ENCODE peak calls at places on chromosomes 7 and 10, in seven cellular contexts. P is cardiac muscle cell; O is Karpas-422; U is endodermal cell; Z is CD8-positive, alpha-beta memory T cell; J is CD4-positive, CD25-positive, alpha-beta regulatory T cell; W is Panc1. C is an unnamed sample. For H3K4me1 and H3K27me3, the result is how much of the 10 kb centered on the place peaks cover.

GRCh38 chr7:30598121-30598876 is 3.6 kb downstream of the GARS1 start:
- DNase-seq in O (no peak), P (no peak), U (no peak), Z (no peak), J (no peak), W (no peak), C (no peak)

GRCh38 chr10:126384269-126384873 is 3.9 kb downstream of the ADAM12 start:
- DNase-seq in W (no peak), J (no peak), P (no peak), Z (no peak), U (no peak), O (no peak), C (no peak)

GRCh38 chr10:9294865-9295264 is 1240.4 kb downstream of the GATA3 start:
- DNase-seq in O (no peak), J (peak), Z (no peak), P (no peak), W (no peak), U (no peak), C (no peak)

GRCh38 chr7:1882451-1882850 is 212.4 kb downstream of the ELFN1 start:
- DNase-seq in Z (no peak), W (no peak), U (no peak), O (no peak), P (no peak), J (no peak), C (peak)

GRCh38 chr10:124602121-124602561 is 140.5 kb downstream of the LHPP start:
- DNase-seq in Z (peak), J (no peak), W (no peak), O (peak), P (no peak), U (no peak), C (no peak)

GRCh38 chr10:115989621-115990020 is 283.4 kb downstream of the GFRA1 start:
- DNase-seq in U (no peak), Z (no peak), O (no peak), P (no peak), J (no peak), W (no peak), C (no peak)

GRCh38 chr7:80637911-80638765 is at the start of gene CD36:
- DNase-seq in U (no peak), W (no peak), Z (no peak), P (no peak), O (no peak), J (no peak), C (no peak)

GRCh38 chr10:20855398-20856038 is 41.6 kb downstream of the NEBL start:
- DNase-seq in J (no peak), O (peak), W (no peak), Z (no peak), P (no peak), U (no peak), C (no peak)

DNA sequence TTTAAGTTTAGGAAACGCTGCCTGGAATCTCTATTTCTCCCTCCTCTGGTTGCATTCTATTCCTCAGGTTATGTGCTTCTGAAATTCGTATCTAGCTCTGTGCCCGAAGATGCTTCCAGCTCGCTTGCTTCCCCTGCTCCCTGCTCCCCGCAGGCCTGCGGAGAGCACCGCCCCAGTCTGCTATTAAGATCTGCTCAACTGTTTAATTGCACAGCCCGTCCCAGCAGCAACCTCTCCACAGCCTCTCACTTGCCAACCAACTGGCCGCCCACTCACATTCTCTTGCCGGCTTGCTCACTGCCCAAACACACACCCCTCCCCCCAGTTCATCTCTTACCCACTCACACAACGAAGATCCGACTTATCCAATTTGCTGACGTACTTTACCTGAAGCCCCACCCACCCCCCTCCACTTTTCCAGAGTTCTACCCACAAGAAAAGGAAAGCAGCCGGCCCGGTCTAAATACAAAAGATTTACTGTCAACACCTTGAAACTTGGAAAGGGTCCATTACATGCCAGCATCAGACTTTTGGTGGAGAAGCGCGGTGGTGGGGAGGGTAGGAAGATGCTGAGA is 167.3 kb upstream of the KLF14 start:
- DNase-seq in O (no peak), Z (no peak), J (no peak), U (no peak), W (peak), P (no peak), C (no peak)
- H3K4me1 ChIP-seq in O (half or more), Z (under half), J (half or more), U (under half), W (half or more), P (under half), C (half or more)

DNA sequence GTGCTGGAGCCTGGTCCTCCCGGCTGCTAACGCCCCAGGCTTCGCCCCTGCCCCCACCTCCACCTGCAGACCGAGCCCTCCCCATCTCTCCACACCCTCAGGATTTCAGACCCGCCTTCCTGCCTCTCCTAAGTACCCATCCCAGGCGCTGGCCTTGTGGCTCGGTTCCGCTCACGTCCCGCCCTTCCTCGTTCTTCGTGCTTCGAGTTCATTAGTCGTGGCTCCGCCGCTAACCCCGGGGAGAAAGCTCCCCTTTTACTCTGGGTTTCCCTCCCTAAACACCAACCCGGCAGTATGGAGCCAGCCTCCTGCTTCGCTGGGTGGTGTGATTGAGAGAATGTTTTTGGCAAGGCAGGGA is 11.2 kb downstream of the EMX2 start:
- DNase-seq in P (no peak), J (no peak), O (no peak), U (no peak), Z (no peak), W (no peak), C (no peak)
- H3K27me3 ChIP-seq in P (half or more), J (under half), O (under half), U (half or more), Z (under half), W (under half), C (under half)

GRCh38 chr7:18762189-18762588 is 266.6 kb downstream of the HDAC9 start:
- DNase-seq in J (no peak), O (no peak), W (no peak), U (no peak), Z (no peak), P (peak), C (no peak)
- H3K27ac ChIP-seq in J (no peak), O (no peak), W (no peak), U (no peak), Z (no peak), P (no peak), C (no peak)

DNA sequence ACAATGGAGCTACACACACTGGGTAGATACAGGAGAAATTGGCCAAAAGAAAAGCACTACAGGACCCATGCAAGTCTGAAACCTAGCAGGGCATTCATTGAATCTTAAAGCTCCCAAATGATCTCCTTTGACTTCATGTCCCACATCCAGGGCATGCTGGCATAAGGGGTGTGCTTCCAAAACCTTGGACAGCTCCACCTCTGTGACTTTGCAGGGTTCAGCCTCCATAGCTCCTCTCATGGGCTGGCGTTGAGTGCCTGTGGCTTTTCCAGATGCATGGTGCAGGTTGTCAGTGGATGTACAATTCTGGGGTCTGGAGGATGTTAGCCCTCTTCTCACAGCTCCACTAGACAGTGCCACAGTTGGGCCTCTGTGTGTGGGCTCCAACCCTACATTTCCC is 626.3 kb upstream of the POT1 start:
- DNase-seq in Z (no peak), O (no peak), P (peak), J (no peak), U (peak), W (no peak), C (no peak)
- H3K4me1 ChIP-seq in Z (under half), O (under half), P (under half), J (under half), U (under half), W (under half), C (under half)

GRCh38 chr7:128934361-128935352 is 3.1 kb upstream of the IRF5 start:
- DNase-seq in U (no peak), J (no peak), O (no peak), W (no peak), P (no peak), Z (no peak), C (no peak)
- H3K27me3 ChIP-seq in U (under half), J (under half), O (under half), W (under half), P (half or more), Z (under half), C (under half)

DNA sequence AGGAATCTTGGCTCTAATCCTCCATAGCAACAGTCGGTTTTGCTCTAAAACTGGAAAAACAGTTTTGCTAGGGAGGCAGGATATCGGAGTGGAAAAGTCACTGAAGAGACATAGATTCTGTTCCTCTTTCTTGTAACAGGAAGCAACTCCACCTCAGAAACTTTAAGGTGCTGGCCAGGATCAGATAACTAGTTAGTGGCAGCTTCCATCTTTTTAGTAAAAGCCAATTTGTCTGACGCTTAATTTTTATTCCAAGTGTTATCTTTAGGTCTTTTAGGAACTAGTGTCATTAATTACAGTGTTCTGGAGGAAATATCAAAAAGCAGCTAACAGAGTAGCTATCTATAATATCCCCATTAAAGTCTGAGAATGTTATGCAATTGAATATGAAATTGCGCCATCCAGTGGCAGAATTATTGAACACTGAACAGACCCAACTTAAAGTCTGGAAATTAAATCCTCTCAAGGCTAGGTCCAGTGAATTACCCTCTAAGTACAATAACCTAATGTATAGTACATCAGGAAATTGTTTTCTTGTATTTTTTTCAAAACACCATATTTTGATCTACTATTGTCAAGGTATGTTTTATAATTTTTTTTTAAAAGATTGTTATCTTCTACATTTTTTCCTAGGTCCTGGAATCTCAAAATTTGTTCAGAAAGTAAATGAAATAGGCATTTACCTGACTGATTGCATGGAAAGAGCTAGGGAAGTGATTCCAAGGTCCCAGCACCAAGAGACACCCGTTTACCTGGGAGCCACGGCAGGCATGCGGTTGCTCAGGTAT is 65.9 kb upstream of the CC2D2B start:
- DNase-seq in W (no peak), P (peak), O (peak), J (peak), U (peak), Z (peak), C (peak)
- H3K27ac ChIP-seq in W (no peak), P (no peak), O (no peak), J (peak), U (no peak), Z (no peak), C (peak)

GRCh38 chr7:39085590-39086049 is 107.9 kb downstream of the POU6F2 start:
- DNase-seq in Z (no peak), O (no peak), W (no peak), U (peak), P (peak), J (no peak), C (no peak)
- H3K4me1 ChIP-seq in Z (under half), O (under half), W (under half), U (under half), P (under half), J (under half), C (under half)

DNA sequence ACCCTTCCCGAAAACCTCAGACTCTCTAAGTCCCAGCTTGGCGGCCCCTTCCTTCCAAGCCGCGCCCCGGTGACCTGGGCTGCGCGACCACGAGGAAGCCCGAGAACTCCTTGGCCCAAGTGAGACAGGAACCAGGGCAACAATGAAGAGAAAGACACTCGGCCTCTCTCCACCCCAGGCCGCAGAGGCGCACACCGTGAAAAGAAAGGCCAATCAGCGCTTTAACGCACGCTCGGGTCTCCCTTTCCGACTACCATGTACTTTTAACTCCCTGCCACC is 166.4 kb upstream of the PPP1R3A start:
- DNase-seq in Z (no peak), O (no peak), J (no peak), P (no peak), U (no peak), W (no peak), C (no peak)
- H3K27me3 ChIP-seq in Z (under half), O (under half), J (under half), P (half or more), U (half or more), W (under half), C (under half)